ENCODE peak calls at places on chromosomes 2 and 18, in eight cellular contexts. A is transverse colon, D is tibial nerve, F is Peyer's patch, N is heart left ventricle, Q is IMR-90, Z is right lobe of liver, O is esophagus muscularis mucosa. K is an unnamed sample. For H3K4me1, the result is how much of the 10 kb centered on the place peaks cover.

GRCh38 chr2:149329068-149329467 is 1.3 kb upstream of the LYPD6 start:
- DNase-seq in F (no peak), O (no peak), N (no peak), Z (no peak), Q (no peak), A (no peak), D (no peak), K (no peak)

GRCh38 chr2:158656492-158657190 is 138.5 kb upstream of the DAPL1 start:
- DNase-seq in N (no peak), D (no peak), A (no peak), Z (no peak), O (no peak), Q (no peak), F (no peak), K (no peak)

GRCh38 chr2:71935291-71935848 is 212.3 kb downstream of the CYP26B1 start:
- DNase-seq in A (peak), Q (no peak), O (peak), N (no peak), D (peak), Z (no peak), F (no peak), K (peak)

GRCh38 chr2:156505696-156506095 is 69.5 kb downstream of the GPD2 start:
- DNase-seq in D (no peak), N (no peak), Z (no peak), O (no peak), F (no peak), A (no peak), Q (no peak), K (no peak)

GRCh38 chr2:156680266-156680665 is 244.1 kb downstream of the GPD2 start:
- DNase-seq in F (no peak), N (no peak), Z (no peak), A (no peak), O (no peak), Q (no peak), D (no peak), K (no peak)

GRCh38 chr2:179017958-179018357 is 32.0 kb downstream of the CCDC141 start:
- DNase-seq in O (no peak), Z (no peak), A (no peak), F (no peak), D (no peak), N (no peak), Q (no peak), K (no peak)

GRCh38 chr2:113211226-113212105 is 37.7 kb downstream of the PSD4 start:
- DNase-seq in Q (peak), Z (no peak), D (no peak), F (no peak), O (no peak), A (no peak), N (no peak), K (no peak)

GRCh38 chr2:24721470-24721869 is 71.7 kb downstream of the PTRHD1 start:
- DNase-seq in F (peak), Z (peak), A (peak), D (peak), N (peak), Q (peak), O (no peak), K (peak)

GRCh38 chr2:14817848-14818247 is 185.3 kb downstream of the LRATD1 start:
- DNase-seq in F (no peak), A (no peak), D (no peak), Z (no peak), Q (no peak), O (no peak), N (no peak), K (no peak)

GRCh38 chr2:218882866-218883366 is 2.3 kb downstream of the WNT10A start:
- DNase-seq in Q (no peak), A (no peak), N (no peak), D (no peak), O (no peak), F (no peak), Z (no peak), K (no peak)

GRCh38 chr2:153818242-153818641 is 53.5 kb upstream of the GALNT13 start:
- DNase-seq in Q (no peak), F (no peak), O (no peak), Z (no peak), D (no peak), A (no peak), N (peak), K (no peak)

GRCh38 chr18:46497129-46497528 is 159.9 kb downstream of the LOXHD1 start:
- DNase-seq in Q (no peak), O (no peak), N (no peak), D (no peak), A (no peak), Z (no peak), F (no peak), K (peak)

GRCh38 chr2:230267556-230267955 is 42.0 kb downstream of the SP140 start:
- DNase-seq in Q (no peak), N (no peak), D (no peak), A (no peak), O (no peak), Z (no peak), F (no peak), K (no peak)

DNA sequence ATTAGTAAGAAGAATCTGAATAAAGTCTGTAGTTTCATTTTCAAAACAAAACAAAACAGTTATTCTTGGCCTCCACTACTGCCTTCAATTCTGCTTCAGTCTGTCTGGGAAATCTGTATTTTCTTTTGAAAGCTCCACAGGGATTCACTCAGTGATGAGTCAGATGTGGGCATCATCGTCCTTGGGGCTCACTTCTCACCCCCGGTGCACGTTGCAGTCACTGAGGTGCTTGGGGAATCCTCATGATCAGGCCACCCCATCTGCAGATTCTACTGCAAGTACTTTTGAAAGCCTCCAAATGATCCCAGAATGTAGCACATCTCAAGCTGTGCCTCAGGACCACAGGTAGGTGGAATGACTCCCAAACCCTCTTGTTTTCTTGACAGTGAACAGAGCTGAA is 34.3 kb downstream of the LPIN2 start:
- DNase-seq in Q (peak), N (no peak), D (no peak), A (no peak), O (no peak), F (no peak), Z (no peak), K (no peak)
- H3K4me3 ChIP-seq in Q (peak), N (peak), D (no peak), A (no peak), O (peak), F (no peak), Z (no peak), K (no peak)

GRCh38 chr2:26801796-26802195 is 15.9 kb downstream of the CENPA start:
- DNase-seq in Q (no peak), Z (no peak), F (no peak), O (no peak), D (no peak), N (no peak), A (no peak), K (no peak)
- TF ChIP-seq POLR2A in Q (no peak), Z (no peak), F (no peak), O (no peak), D (no peak), N (no peak), A (no peak), K (no peak)

GRCh38 chr2:16406497-16406896 is 259.1 kb downstream of the CYRIA start:
- DNase-seq in Z (no peak), Q (no peak), D (no peak), F (no peak), O (no peak), N (no peak), A (no peak), K (no peak)

GRCh38 chr2:16402891-16403290 is 262.7 kb downstream of the CYRIA start:
- DNase-seq in F (no peak), O (no peak), D (no peak), A (no peak), N (no peak), Z (no peak), Q (no peak), K (no peak)

GRCh38 chr2:16405551-16405950 is 260.1 kb downstream of the CYRIA start:
- DNase-seq in Z (no peak), N (no peak), F (no peak), D (no peak), A (no peak), Q (no peak), O (no peak), K (no peak)

GRCh38 chr2:16406929-16407328 is 258.7 kb downstream of the CYRIA start:
- DNase-seq in Z (no peak), Q (no peak), O (no peak), F (no peak), A (no peak), D (no peak), N (no peak), K (no peak)

GRCh38 chr2:16404551-16405300 is 260.9 kb downstream of the CYRIA start:
- DNase-seq in F (no peak), N (no peak), Q (no peak), A (no peak), D (no peak), Z (no peak), O (no peak), K (no peak)
- H3K4me1 ChIP-seq in F (under half), N (under half), Q (under half), A (under half), D (under half), Z (under half), O (under half), K (under half)

GRCh38 chr2:18645315-18645714 is 55.9 kb upstream of the NT5C1B start:
- DNase-seq in D (no peak), F (no peak), Z (no peak), O (no peak), A (no peak), N (no peak), Q (peak), K (no peak)
- H3K4me3 ChIP-seq in D (no peak), F (no peak), Z (no peak), O (no peak), A (no peak), N (no peak), Q (no peak), K (no peak)

GRCh38 chr2:45857848-45858520 is 206.5 kb downstream of the PRKCE start:
- DNase-seq in Z (peak), Q (no peak), O (no peak), N (no peak), A (no peak), F (no peak), D (no peak), K (peak)
- TF ChIP-seq POLR2A in Z (no peak), Q (no peak), O (no peak), N (no peak), A (no peak), F (no peak), D (no peak), K (no peak)

GRCh38 chr18:26483633-26484032 is 64.7 kb downstream of the KCTD1 start:
- DNase-seq in Z (no peak), D (no peak), Q (no peak), O (no peak), N (no peak), A (no peak), F (no peak), K (no peak)
- H3K4me1 ChIP-seq in Z (under half), D (under half), Q (under half), O (under half), N (under half), A (under half), F (under half), K (under half)

GRCh38 chr18:12776821-12777471 is 74.1 kb downstream of the PSMG2 start:
- DNase-seq in N (no peak), O (no peak), Q (no peak), Z (no peak), A (no peak), F (no peak), D (no peak), K (no peak)
- H3K4me3 ChIP-seq in N (peak), O (peak), Q (no peak), Z (peak), A (peak), F (no peak), D (no peak), K (no peak)

DNA sequence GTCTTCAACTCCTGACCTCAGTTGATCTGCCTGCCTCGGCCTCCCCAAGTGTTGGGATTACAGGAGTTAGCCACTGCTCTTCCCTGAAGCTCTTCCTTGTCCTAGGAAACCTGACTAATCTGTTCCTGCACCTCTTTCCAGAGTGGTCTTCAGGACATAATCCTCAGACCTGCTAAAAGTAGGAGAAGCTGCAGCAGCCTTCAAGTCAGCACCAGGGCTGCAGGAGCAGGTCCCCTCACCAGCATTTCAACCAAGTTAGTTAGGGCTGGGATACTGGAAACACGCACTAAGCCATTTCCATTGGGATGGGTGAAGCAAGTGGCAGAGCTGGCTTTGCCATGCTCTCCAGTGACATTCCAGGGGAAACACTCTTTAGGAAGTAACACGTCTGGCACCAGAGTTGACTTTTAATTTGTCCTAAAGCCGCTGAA is 9.9 kb downstream of the NCL start:
- DNase-seq in Z (peak), Q (no peak), O (no peak), N (no peak), D (no peak), A (no peak), F (no peak), K (no peak)
- TF ChIP-seq POLR2A in Z (no peak), Q (no peak), O (no peak), N (no peak), D (no peak), A (no peak), F (no peak), K (no peak)

GRCh38 chr2:50512397-50512796 is 519.5 kb downstream of the NRXN1 start:
- DNase-seq in N (no peak), Z (no peak), O (no peak), A (no peak), D (no peak), Q (no peak), F (no peak), K (no peak)

GRCh38 chr2:50509852-50510251 is 522.1 kb downstream of the NRXN1 start:
- DNase-seq in Z (no peak), F (no peak), N (no peak), D (no peak), A (no peak), O (no peak), Q (no peak), K (no peak)

GRCh38 chr2:50514881-50515280 is 517.1 kb downstream of the NRXN1 start:
- DNase-seq in Z (no peak), D (no peak), F (no peak), N (no peak), A (no peak), Q (no peak), O (no peak), K (no peak)

GRCh38 chr2:50513724-50514123 is 518.2 kb downstream of the NRXN1 start:
- DNase-seq in A (no peak), N (no peak), Q (no peak), F (no peak), D (no peak), Z (no peak), O (no peak), K (no peak)

DNA sequence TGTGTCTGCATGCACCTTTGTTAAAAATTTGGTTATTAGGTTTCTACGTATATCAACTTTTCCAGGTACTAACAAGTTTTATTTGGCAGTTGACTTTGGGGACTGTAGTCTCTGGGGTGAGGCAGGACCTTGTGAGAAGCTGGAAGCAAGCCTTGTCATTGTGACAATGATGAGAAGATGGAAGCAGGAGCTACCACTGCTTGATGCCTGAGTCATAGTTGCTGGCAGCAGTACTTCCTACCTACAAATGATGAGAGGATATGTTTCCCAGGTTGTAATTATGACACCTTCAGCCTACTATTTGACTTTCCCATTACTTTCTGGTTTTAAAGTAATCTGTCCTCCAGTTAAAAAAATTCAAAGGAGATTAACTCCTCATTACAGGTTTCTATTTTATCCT is 516.3 kb downstream of the NRXN1 start:
- DNase-seq in D (no peak), Z (no peak), Q (no peak), N (no peak), F (no peak), A (no peak), O (no peak), K (no peak)
- H3K4me1 ChIP-seq in D (under half), Z (under half), Q (under half), N (under half), F (under half), A (under half), O (under half), K (under half)

GRCh38 chr2:240291337-240291751 is 144.1 kb upstream of the GPC1 start:
- DNase-seq in A (no peak), O (peak), F (no peak), Z (no peak), D (no peak), N (no peak), Q (no peak), K (no peak)

GRCh38 chr2:240293126-240293864 is 142.2 kb upstream of the GPC1 start:
- DNase-seq in Z (no peak), F (no peak), O (peak), N (peak), Q (no peak), D (no peak), A (no peak), K (no peak)

GRCh38 chr2:240292622-240293021 is 142.8 kb upstream of the GPC1 start:
- DNase-seq in O (peak), N (no peak), Q (no peak), A (no peak), F (no peak), Z (no peak), D (no peak), K (no peak)

GRCh38 chr2:240290432-240291336 is 144.8 kb upstream of the GPC1 start:
- DNase-seq in N (no peak), Q (no peak), D (no peak), A (no peak), F (no peak), Z (no peak), O (peak), K (no peak)

DNA sequence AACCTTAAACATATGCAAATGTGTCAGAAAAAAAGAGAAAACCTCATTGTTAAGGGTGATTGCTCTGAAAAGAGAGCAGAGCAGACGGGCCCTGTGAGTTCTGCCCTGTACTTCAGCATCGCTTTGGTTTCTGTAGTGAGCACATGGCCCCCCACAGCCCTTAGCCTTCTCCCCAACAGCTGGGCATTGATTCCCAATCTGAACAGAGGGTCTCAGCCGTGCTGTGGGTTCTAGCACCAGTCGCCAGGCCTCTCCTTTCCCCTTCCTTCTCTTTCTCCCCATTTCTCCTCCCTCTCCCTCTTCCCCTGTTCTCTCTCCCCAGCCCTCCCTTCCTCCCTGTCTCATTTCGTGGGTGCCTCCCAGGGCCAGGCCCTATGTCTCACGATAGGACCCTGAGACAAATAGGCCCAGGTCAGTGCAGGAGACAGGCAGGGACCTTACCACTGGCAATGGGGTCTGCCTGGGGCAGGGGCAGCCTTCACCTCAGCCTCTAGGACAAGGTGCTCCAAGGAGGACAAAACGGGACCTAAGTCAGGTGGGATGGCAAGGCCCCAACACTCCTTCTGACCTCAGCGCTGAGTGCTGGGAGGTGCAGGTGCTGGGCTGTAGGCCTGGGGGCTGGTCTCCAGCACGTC is 143.4 kb upstream of the GPC1 start:
- DNase-seq in A (no peak), Q (no peak), Z (no peak), N (no peak), O (peak), F (no peak), D (no peak), K (no peak)
- H3K4me3 ChIP-seq in A (no peak), Q (no peak), Z (no peak), N (no peak), O (no peak), F (no peak), D (no peak), K (no peak)